ENCODE peak calls at places on chromosome 18, in five cellular contexts. V is omental fat pad; Q is SHP77; A is CD4-positive, alpha-beta T cell; X is mesothelial cell of epicardium. E is an unnamed sample.

GRCh38 chr18:74994502-74995403 is 214.2 kb downstream of the PTGR3 start:
- DNase-seq in A (no peak), V (no peak), Q (peak; percentile 51), X (no peak), E (peak; percentile 26)

GRCh38 chr18:36718705-36719328 is 110.0 kb downstream of the TPGS2 start:
- DNase-seq in A (no peak), V (no peak), X (no peak), Q (no peak), E (no peak)

GRCh38 chr18:38115201-38115600 is 549.6 kb upstream of the CELF4 start:
- DNase-seq in V (no peak), X (no peak), Q (no peak), A (no peak), E (no peak)

GRCh38 chr18:53566622-53567021 is 657.8 kb downstream of the MBD2 start:
- DNase-seq in A (no peak), V (no peak), X (no peak), Q (no peak), E (no peak)

GRCh38 chr18:75083131-75083530 is 125.8 kb downstream of the PTGR3 start:
- DNase-seq in A (no peak), X (no peak), V (no peak), Q (no peak), E (no peak)

GRCh38 chr18:56068030-56068671 is 480.2 kb upstream of the TCF4 start:
- DNase-seq in V (no peak), X (no peak), A (no peak), Q (no peak), E (no peak)

GRCh38 chr18:64333584-64333983 is 184.7 kb upstream of the LINC00305 start:
- DNase-seq in Q (no peak), A (no peak), V (no peak), X (no peak), E (no peak)

GRCh38 chr18:43526436-43527150 is 249.3 kb upstream of the SYT4 start:
- DNase-seq in X (no peak), Q (no peak), A (no peak), V (no peak), E (no peak)

GRCh38 chr18:45596048-45596447 is 19.2 kb upstream of the SLC14A2 start:
- DNase-seq in V (no peak), A (no peak), Q (no peak), X (no peak), E (no peak)

GRCh38 chr18:50117876-50118275 is 77.1 kb downstream of the MYO5B start:
- DNase-seq in X (no peak), V (no peak), A (no peak), Q (no peak), E (no peak)

GRCh38 chr18:62979172-62979571 is 263.8 kb downstream of the PHLPP1 start:
- DNase-seq in A (no peak), V (no peak), X (no peak), Q (peak; percentile 85), E (no peak)

GRCh38 chr18:24530630-24531111 is 70.2 kb downstream of the HRH4 start:
- DNase-seq in X (no peak), A (no peak), V (peak; percentile 29), Q (peak; percentile 47), E (no peak)

GRCh38 chr18:76581261-76581660 is 86.2 kb upstream of the ZNF516 start:
- DNase-seq in Q (no peak), V (no peak), X (no peak), A (no peak), E (no peak)

GRCh38 chr18:46542545-46542944 is 114.5 kb downstream of the LOXHD1 start:
- DNase-seq in V (no peak), A (no peak), Q (no peak), X (no peak), E (no peak)

GRCh38 chr18:46013484-46014189 is 46.5 kb upstream of the EPG5 start:
- DNase-seq in Q (no peak), X (no peak), A (no peak), V (no peak), E (no peak)